ENCODE peak calls at places on chromosomes 3 and 15, in eight cellular contexts. T is kidney, V is A549, W is psoas muscle, L is AG04450, O is ovary, M is aorta, Y is mesendoderm. C is an unnamed sample.

GRCh38 chr3:177201707-177202397 is 4.6 kb upstream of the TBL1XR1 start:
- DNase-seq in T (no peak), V (no peak), W (no peak), L (peak; percentile 8), O (no peak), M (no peak), Y (no peak), C (no peak)

GRCh38 chr3:55244247-55244646 is 242.9 kb downstream of the WNT5A start:
- DNase-seq in T (no peak), V (no peak), W (no peak), L (no peak), O (no peak), M (no peak), Y (no peak), C (no peak)

GRCh38 chr3:169772530-169772950 is 656 bp upstream of the MYNN start:
- DNase-seq in T (peak; percentile 87), V (peak; percentile 56), W (peak; percentile 69), L (no peak), O (peak; percentile 84), M (peak; percentile 76), Y (peak; percentile 91), C (peak; percentile 48)

GRCh38 chr15:100311099-100311751 is 30.6 kb downstream of the ADAMTS17 start:
- DNase-seq in T (no peak), V (no peak), W (peak; percentile 48), L (no peak), O (peak; percentile 67), M (no peak), Y (no peak), C (no peak)

GRCh38 chr15:60442763-60443162 is 36.2 kb downstream of the ICE2 start:
- DNase-seq in T (no peak), V (no peak), W (no peak), L (no peak), O (no peak), M (no peak), Y (no peak), C (no peak)

GRCh38 chr3:171783086-171783485 is 27.2 kb downstream of the PLD1 start:
- DNase-seq in T (no peak), V (no peak), W (no peak), L (no peak), O (no peak), M (no peak), Y (no peak), C (no peak)

GRCh38 chr3:11559816-11560633 is 83.7 kb downstream of the VGLL4 start:
- DNase-seq in T (peak; percentile 63), V (no peak), W (no peak), L (no peak), O (peak; percentile 47), M (no peak), Y (no peak), C (no peak)

GRCh38 chr3:153285194-153285641 is 123.2 kb downstream of the RAP2B start:
- DNase-seq in T (no peak), V (no peak), W (no peak), L (no peak), O (no peak), M (no peak), Y (peak; percentile 63), C (no peak)

GRCh38 chr15:48928877-48929538 is 34.7 kb downstream of the SHC4 start:
- DNase-seq in T (no peak), V (no peak), W (no peak), L (no peak), O (no peak), M (no peak), Y (no peak), C (no peak)

GRCh38 chr3:98339031-98339430 is 14.6 kb upstream of the OR5K4 start:
- DNase-seq in T (no peak), V (no peak), W (no peak), L (no peak), O (no peak), M (no peak), Y (no peak), C (no peak)

GRCh38 chr3:71103430-71103881 is 480.1 kb downstream of the FOXP1 start:
- DNase-seq in T (no peak), V (no peak), W (peak; percentile 47), L (no peak), O (no peak), M (peak; percentile 68), Y (no peak), C (peak; percentile 40)

GRCh38 chr3:177553586-177553985 is 356.3 kb upstream of the TBL1XR1 start:
- DNase-seq in T (no peak), V (no peak), W (no peak), L (no peak), O (no peak), M (no peak), Y (no peak), C (no peak)

GRCh38 chr15:101489236-101489632 is 273 bp downstream of the PCSK6 start:
- DNase-seq in T (no peak), V (peak; percentile 70), W (peak; percentile 69), L (no peak), O (peak; percentile 60), M (no peak), Y (peak; percentile 67), C (no peak)

GRCh38 chr3:175777965-175778364 is 918.8 kb downstream of the NAALADL2 start:
- DNase-seq in T (no peak), V (no peak), W (no peak), L (no peak), O (no peak), M (no peak), Y (no peak), C (no peak)

GRCh38 chr3:156217674-156218352 is 97.4 kb downstream of the KCNAB1 start:
- DNase-seq in T (no peak), V (no peak), W (no peak), L (no peak), O (no peak), M (no peak), Y (no peak), C (peak; percentile 85)

GRCh38 chr3:5226783-5227182 is 39.3 kb downstream of the EDEM1 start:
- DNase-seq in T (no peak), V (no peak), W (no peak), L (no peak), O (no peak), M (no peak), Y (no peak), C (no peak)

GRCh38 chr15:55526559-55527036 is 18.6 kb upstream of the DNAAF4 start:
- DNase-seq in T (no peak), V (peak; percentile 26), W (no peak), L (peak; percentile 30), O (no peak), M (no peak), Y (peak; percentile 79), C (peak; percentile 24)

GRCh38 chr15:88480981-88481380 is 13.5 kb downstream of the MRPS11 start:
- DNase-seq in T (no peak), V (no peak), W (no peak), L (no peak), O (no peak), M (no peak), Y (no peak), C (no peak)

GRCh38 chr3:132399054-132399929 is 18.0 kb upstream of the DNAJC13 start:
- DNase-seq in T (no peak), V (peak; percentile 34), W (no peak), L (peak; percentile 42), O (no peak), M (no peak), Y (peak; percentile 69), C (no peak)

GRCh38 chr15:76061700-76062099 is 1.9 kb downstream of the TMEM266 start:
- DNase-seq in T (no peak), V (no peak), W (no peak), L (no peak), O (no peak), M (no peak), Y (no peak), C (no peak)

GRCh38 chr15:76062282-76062681 is 2.5 kb downstream of the TMEM266 start:
- DNase-seq in T (no peak), V (no peak), W (no peak), L (no peak), O (no peak), M (no peak), Y (no peak), C (no peak)

GRCh38 chr15:76058714-76059319 is 968 bp upstream of the TMEM266 start:
- DNase-seq in T (no peak), V (peak; percentile 50), W (no peak), L (no peak), O (no peak), M (no peak), Y (peak; percentile 55), C (no peak)

GRCh38 chr15:76059320-76060097 is at the start of gene TMEM266:
- DNase-seq in T (peak; percentile 78), V (peak; percentile 54), W (peak; percentile 40), L (no peak), O (peak; percentile 56), M (no peak), Y (peak; percentile 72), C (no peak)

GRCh38 chr15:76060098-76060989 is 559 bp downstream of the TMEM266 start:
- DNase-seq in T (no peak), V (no peak), W (no peak), L (no peak), O (no peak), M (no peak), Y (no peak), C (no peak)
- H3K4me3 ChIP-seq in T (peak overlapping the region; percentile 58), V (peak overlapping the region; percentile 64), W (peak overlapping the region; percentile 77), L (peak overlapping the region; percentile 55), O (peak overlapping the region; percentile 37), M (peak overlapping the region; percentile 62), Y (peak overlapping the region; percentile 50), C (peak overlapping the region; percentile 55)

GRCh38 chr15:95558131-95558530 is 772.4 kb upstream of the NR2F2 start:
- DNase-seq in T (no peak), V (peak; percentile 20), W (no peak), L (no peak), O (no peak), M (no peak), Y (no peak), C (no peak)

GRCh38 chr15:95556225-95556624 is 774.3 kb upstream of the NR2F2 start:
- DNase-seq in T (no peak), V (no peak), W (no peak), L (no peak), O (no peak), M (no peak), Y (no peak), C (no peak)

GRCh38 chr15:95556866-95557225 is 773.7 kb upstream of the NR2F2 start:
- DNase-seq in T (no peak), V (no peak), W (no peak), L (no peak), O (no peak), M (peak; percentile 52), Y (peak; percentile 17), C (no peak)

GRCh38 chr15:95558916-95559315 is 771.6 kb upstream of the NR2F2 start:
- DNase-seq in T (no peak), V (no peak), W (no peak), L (no peak), O (no peak), M (no peak), Y (no peak), C (no peak)

GRCh38 chr15:95557226-95558046 is 773.1 kb upstream of the NR2F2 start:
- DNase-seq in T (peak; percentile 61), V (peak; percentile 55), W (no peak), L (peak; percentile 61), O (no peak), M (peak; percentile 55), Y (peak; percentile 74), C (peak; percentile 88)
- H3K4me3 ChIP-seq in T (no peak overlapping the region), V (no peak overlapping the region), W (no peak overlapping the region), L (no peak overlapping the region), O (no peak overlapping the region), M (no peak overlapping the region), Y (no peak overlapping the region), C (no peak overlapping the region)

GRCh38 chr3:29441020-29441324 is 160.1 kb downstream of the RBMS3 start:
- DNase-seq in T (no peak), V (no peak), W (no peak), L (no peak), O (no peak), M (no peak), Y (no peak), C (no peak)
- H3K4me3 ChIP-seq in T (peak overlapping the region; percentile 31), V (no peak overlapping the region), W (peak overlapping the region; percentile 65), L (no peak overlapping the region), O (no peak overlapping the region), M (no peak overlapping the region), Y (no peak overlapping the region), C (no peak overlapping the region)

GRCh38 chr3:160676547-160677303 is at the start of gene ARL14:
- DNase-seq in T (no peak), V (peak; percentile 68), W (no peak), L (no peak), O (no peak), M (no peak), Y (peak; percentile 95), C (peak; percentile 69)
- H3K4me3 ChIP-seq in T (no peak within 1 kb of the TSS), V (no peak within 1 kb of the TSS), W (no peak within 1 kb of the TSS), L (no peak within 1 kb of the TSS), O (no peak within 1 kb of the TSS), M (no peak within 1 kb of the TSS), Y (no peak within 1 kb of the TSS), C (no peak within 1 kb of the TSS)

C was measured in retinal pigment epithelial cell.